ENCODE peak calls at places on chromosomes 11 and 22, in ten cellular contexts. U is neural progenitor cell, M is fibroblast of villous mesenchyme, H is epithelial cell of esophagus, Z is Caco-2, N is left ventricle myocardium inferior, F is tibial artery, A is fibroblast of the aortic adventitia, E is GM23338, C is mammary epithelial cell. K is an unnamed sample.

GRCh38 chr11:17352925-17353227 is 1.3 kb downstream of the NCR3LG1 start:
- DNase-seq in Z (peak; percentile 50), F (no peak), C (peak; percentile 45), U (peak; percentile 42), H (peak; percentile 49), A (peak; percentile 60), E (peak; percentile 43), N (peak; percentile 18), M (peak; percentile 58), K (peak; percentile 56)

GRCh38 chr22:35021166-35021565 is 44.8 kb upstream of the ISX start:
- DNase-seq in F (no peak), C (no peak), M (no peak), H (no peak), A (no peak), N (no peak), U (no peak), Z (peak; percentile 25), E (no peak), K (no peak)

GRCh38 chr22:31504282-31504681 is 7.9 kb downstream of the SFI1 start:
- DNase-seq in H (peak; percentile 46), C (peak; percentile 6), U (no peak), N (no peak), A (peak; percentile 30), E (no peak), M (peak; percentile 39), Z (no peak), F (no peak), K (peak; percentile 62)

GRCh38 chr22:19038164-19038546 is 84.1 kb downstream of the DGCR2 start:
- DNase-seq in U (no peak), F (no peak), A (no peak), H (no peak), Z (no peak), N (no peak), M (no peak), C (no peak), E (no peak), K (no peak)

GRCh38 chr11:95453616-95454118 is 222.7 kb upstream of the SESN3 start:
- DNase-seq in Z (no peak), F (no peak), A (peak; percentile 54), H (peak; percentile 87), M (no peak), N (peak; percentile 61), E (no peak), U (no peak), C (peak; percentile 91), K (peak; percentile 13)

GRCh38 chr22:18954333-18954732 is 18.2 kb upstream of the PRODH start:
- DNase-seq in A (peak; percentile 36), C (peak; percentile 35), N (peak; percentile 67), Z (peak; percentile 82), F (peak; percentile 64), E (peak; percentile 79), M (peak; percentile 40), U (peak; percentile 81), H (peak; percentile 49), K (peak; percentile 48)

GRCh38 chr22:23705358-23705757 is 14.5 kb downstream of the RGL4 start:
- DNase-seq in E (no peak), N (no peak), C (peak; percentile 19), H (no peak), F (no peak), M (no peak), U (no peak), A (no peak), Z (no peak), K (no peak)

GRCh38 chr11:120188371-120188770 is 22.5 kb upstream of the OAF start:
- DNase-seq in E (no peak), H (no peak), Z (no peak), F (no peak), C (no peak), U (no peak), N (no peak), A (no peak), M (no peak), K (no peak)

GRCh38 chr22:38411016-38411415 is 44.0 kb downstream of the KCNJ4 start:
- DNase-seq in Z (no peak), E (no peak), M (no peak), N (no peak), C (no peak), F (no peak), U (no peak), A (no peak), H (no peak), K (no peak)

GRCh38 chr11:122138759-122139594 is 23.0 kb upstream of the BLID start:
- DNase-seq in F (no peak), M (peak; percentile 86), A (peak; percentile 54), C (no peak), N (no peak), H (peak; percentile 30), E (peak; percentile 11), Z (no peak), U (no peak), K (peak; percentile 32)

DNA sequence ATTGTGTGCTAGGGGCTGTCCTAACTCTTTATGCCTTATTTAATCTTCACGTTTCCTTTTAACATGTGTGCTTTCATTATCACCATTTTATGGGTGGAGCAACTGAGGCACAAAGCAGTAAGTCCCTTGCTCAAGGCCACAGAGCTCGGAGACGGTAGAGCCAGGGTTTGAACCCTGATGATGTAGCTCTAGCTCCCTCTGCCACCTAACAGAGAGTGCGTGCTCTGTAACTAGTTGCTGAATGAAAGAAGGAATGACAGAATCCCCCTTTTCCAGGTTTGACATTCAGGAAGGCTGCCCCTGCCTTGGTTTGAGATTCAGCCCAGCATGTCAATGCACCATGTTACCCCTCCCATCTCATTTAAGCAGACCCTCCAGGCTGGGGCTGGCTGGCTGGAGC is 193.3 kb upstream of the NAV2 start:
- DNase-seq in Z (no peak), F (no peak), E (no peak), A (no peak), C (no peak), M (no peak), U (no peak), H (no peak), N (no peak), K (no peak)
- TF ChIP-seq CTCF in Z (no peak), F (no peak), E (peak; percentile 51), A (no peak), C (no peak), M (no peak), U (no peak), H (no peak), N (no peak), K (no peak)

DNA sequence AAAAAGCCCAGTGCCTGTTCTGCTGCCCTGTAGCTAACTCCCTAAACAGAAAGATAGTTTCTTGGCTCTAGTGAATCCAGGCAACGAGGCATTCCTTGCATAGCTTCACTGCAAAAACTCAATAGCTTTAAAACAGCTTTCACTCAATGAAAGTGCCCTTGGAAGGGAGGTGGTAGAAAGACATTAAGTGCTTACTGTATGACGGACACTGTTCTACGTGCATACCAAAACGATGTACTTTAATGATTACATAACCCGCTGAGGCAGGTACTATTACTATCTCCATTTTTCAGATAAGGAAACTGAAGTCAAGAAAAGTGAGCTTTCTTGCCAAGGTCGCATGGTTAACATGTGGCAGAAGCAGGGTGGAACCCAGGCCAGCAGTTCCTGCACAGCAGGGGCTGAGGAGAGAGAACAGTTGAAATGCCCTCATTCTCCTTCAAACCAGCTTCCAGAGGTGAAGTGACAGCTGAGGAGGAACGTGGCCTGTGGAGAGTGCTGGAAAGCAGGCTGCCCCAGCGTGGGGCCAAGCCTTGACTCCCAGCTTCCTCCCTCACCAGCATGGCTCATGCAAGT is 227.5 kb upstream of the NARS2 start:
- DNase-seq in C (no peak), M (no peak), F (no peak), E (peak; percentile 53), U (peak; percentile 43), N (no peak), H (peak; percentile 60), A (peak; percentile 68), Z (no peak), K (peak; percentile 36)
- H3K4me3 ChIP-seq in C (no peak overlapping the region), M (no peak overlapping the region), F (no peak overlapping the region), E (no peak overlapping the region), U (no peak overlapping the region), N (no peak overlapping the region), H (no peak overlapping the region), A (no peak overlapping the region), Z (no peak overlapping the region), K (no peak overlapping the region)

DNA sequence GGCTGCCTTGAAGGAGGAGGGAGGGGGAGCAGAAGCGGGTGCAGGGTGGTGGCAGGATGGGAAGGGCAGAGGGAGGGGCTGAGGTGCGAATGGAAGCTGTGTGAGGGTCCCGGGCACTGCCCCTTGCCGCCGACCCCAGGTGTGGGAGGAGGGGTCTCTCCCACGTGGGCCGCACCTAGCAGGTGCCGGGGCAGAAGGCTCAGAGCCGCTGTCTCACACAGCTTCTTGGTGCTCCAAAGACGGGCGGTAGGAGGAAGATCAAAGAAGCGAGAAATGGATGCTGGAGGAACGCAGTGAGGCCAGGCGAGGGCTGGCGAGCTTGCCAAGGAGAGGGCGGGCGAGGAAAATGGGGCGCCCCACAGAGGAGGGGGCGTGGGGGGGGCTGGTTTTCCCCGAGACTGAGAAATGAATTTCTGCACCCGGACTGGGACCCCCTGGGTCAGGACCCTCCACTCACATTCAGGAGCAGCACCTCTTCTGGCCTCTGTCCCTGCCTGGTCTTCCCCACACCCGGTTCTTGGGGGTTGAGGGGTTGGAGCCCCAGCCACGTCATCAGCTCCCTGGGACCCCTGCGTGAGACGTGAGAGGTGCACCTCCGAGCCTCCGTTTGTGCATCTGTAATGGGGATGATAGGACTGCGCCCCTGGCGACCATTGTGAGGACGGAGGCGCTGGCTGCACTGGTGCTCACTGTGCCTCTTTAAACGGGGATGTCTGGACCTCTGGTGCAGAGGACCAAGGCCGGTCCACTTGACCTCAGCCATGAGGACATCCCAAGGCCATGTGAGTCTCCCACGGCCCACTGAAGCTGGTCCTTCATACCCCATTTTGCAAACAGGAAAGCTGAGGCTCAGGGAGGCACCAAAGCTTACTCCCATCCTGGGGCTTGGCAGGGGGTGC is 16.8 kb downstream of the LSP1 start:
- DNase-seq in M (no peak), Z (peak; percentile 45), H (no peak), A (peak; percentile 24), C (no peak), U (peak; percentile 30), E (peak; percentile 31), F (no peak), N (peak; percentile 30), K (no peak)
- TF ChIP-seq CTCF in M (peak; percentile 19), Z (peak; percentile 65), H (no peak), A (peak; percentile 67), C (no peak), U (peak; percentile 37), E (peak; percentile 23), F (no peak), N (peak; percentile 43), K (peak; percentile 34)

DNA sequence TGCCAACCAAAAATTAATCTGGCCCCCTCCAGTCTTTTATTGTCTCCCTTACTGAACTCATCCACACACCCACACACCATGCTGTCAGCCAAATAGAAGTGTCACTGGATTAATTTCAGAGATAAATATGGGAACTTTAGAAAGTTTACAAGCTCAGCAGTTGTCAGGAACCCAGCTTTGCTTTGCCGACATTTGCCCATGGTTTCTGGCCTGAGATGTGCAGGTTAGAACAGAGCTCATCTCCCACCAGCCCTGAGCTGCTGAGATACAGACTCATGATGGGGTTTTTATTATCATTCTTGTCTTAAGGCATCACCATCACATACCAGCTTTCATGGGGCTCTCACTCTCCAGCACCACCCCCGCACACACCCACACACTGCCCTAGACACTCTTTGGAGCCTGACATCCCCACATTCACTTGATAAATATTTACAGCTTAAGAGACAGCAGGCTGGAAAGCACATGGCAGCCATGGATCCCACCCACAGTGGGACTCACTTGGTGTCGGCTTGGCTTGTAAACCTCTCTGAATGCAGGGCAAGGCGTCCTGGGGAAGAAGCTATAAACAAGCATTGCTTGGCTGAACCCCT is 23.7 kb upstream of the CTR9 start:
- DNase-seq in C (no peak), M (peak; percentile 94), N (no peak), U (no peak), A (no peak), H (no peak), F (no peak), Z (no peak), E (no peak), K (no peak)
- H3K4me3 ChIP-seq in C (no peak overlapping the region), M (no peak overlapping the region), N (no peak overlapping the region), U (no peak overlapping the region), A (no peak overlapping the region), H (no peak overlapping the region), F (no peak overlapping the region), Z (no peak overlapping the region), E (no peak overlapping the region), K (no peak overlapping the region)

K was measured in fibroblast of pulmonary artery.